ENCODE peak calls at places on chromosomes 16 and 17, in four cellular contexts. A, L, K and T are unnamed samples.

GRCh38 chr16:769934-770333 is 9.4 kb downstream of the MSLN start:
- DNase-seq in A (no peak), L (no peak), K (no peak), T (no peak)

GRCh38 chr16:7148606-7149005 is 184.0 kb upstream of the RBFOX1 start:
- DNase-seq in L (no peak), K (no peak), A (no peak), T (no peak)

GRCh38 chr16:19654147-19654546 is 63.9 kb downstream of the KNOP1 start:
- DNase-seq in K (no peak), L (no peak), A (no peak), T (no peak)

GRCh38 chr17:2782030-2782429 is 14.2 kb upstream of the RAP1GAP2 start:
- DNase-seq in L (no peak), K (no peak), A (no peak), T (peak; percentile 61)

GRCh38 chr16:2359919-2360318 is 19.4 kb upstream of the ABCA3 start:
- DNase-seq in L (no peak), K (no peak), A (no peak), T (no peak)

GRCh38 chr16:53900678-53901077 is 196.7 kb downstream of the FTO start:
- DNase-seq in A (no peak), K (no peak), L (no peak), T (no peak)

GRCh38 chr17:34456121-34456520 is 93.1 kb upstream of the CCL1 start:
- DNase-seq in L (no peak), K (no peak), A (no peak), T (no peak)

GRCh38 chr17:35293151-35293837 is 50.4 kb downstream of the SLFN5 start:
- DNase-seq in L (no peak), A (no peak), K (no peak), T (no peak)

GRCh38 chr16:68446941-68447675 is 1.2 kb downstream of the SMPD3 start:
- DNase-seq in L (no peak), K (no peak), A (peak; percentile 9), T (peak; percentile 79)

GRCh38 chr17:50155115-50155819 is 4.8 kb upstream of the PPP1R9B start:
- DNase-seq in K (no peak), L (no peak), A (no peak), T (peak; percentile 65)